ENCODE peak calls at places on chromosomes 13 and 19, in seven cellular contexts. T is neural progenitor cell, C is HCT116, U is OCI-LY7, Q is MM.1S, X is PC-3, H is PC-9. P is an unnamed sample. For H3K4me1, the result is how much of the 10 kb centered on the place peaks cover.

GRCh38 chr13:83881031-83881727 is 1.1 kb downstream of the SLITRK1 start:
- DNase-seq in X (no peak), T (peak), Q (no peak), H (no peak), C (no peak), U (no peak), P (no peak)

GRCh38 chr19:56142087-56142787 is 1.1 kb downstream of the ZNF444 start:
- DNase-seq in C (no peak), Q (no peak), X (peak), T (no peak), H (peak), U (no peak), P (no peak)

GRCh38 chr13:112899618-112900600 is 69.1 kb upstream of the MCF2L start:
- DNase-seq in Q (peak), U (no peak), C (no peak), H (no peak), T (no peak), X (no peak), P (no peak)

GRCh38 chr19:58555920-58556632 is 1.2 kb upstream of the CHMP2A start:
- DNase-seq in T (no peak), X (no peak), Q (no peak), C (no peak), H (no peak), U (no peak), P (no peak)

GRCh38 chr13:60286707-60287106 is 110.3 kb upstream of the TDRD3 start:
- DNase-seq in H (no peak), T (no peak), C (no peak), Q (no peak), X (no peak), U (no peak), P (no peak)

GRCh38 chr13:28048768-28049167 is 51.6 kb downstream of the FLT3 start:
- DNase-seq in U (no peak), Q (no peak), T (no peak), C (no peak), H (no peak), X (no peak), P (no peak)

GRCh38 chr19:15025237-15025636 is 24.0 kb upstream of the CASP14 start:
- DNase-seq in U (peak), X (peak), T (no peak), C (no peak), Q (no peak), H (no peak), P (no peak)

GRCh38 chr19:14162871-14163297 is 26.5 kb upstream of the ASF1B start:
- DNase-seq in Q (no peak), C (no peak), X (no peak), T (no peak), U (no peak), H (no peak), P (no peak)

GRCh38 chr19:42286349-42287016 is 15.4 kb upstream of the PRR19 start:
- DNase-seq in U (peak), T (no peak), Q (no peak), H (no peak), X (no peak), C (no peak), P (no peak)

GRCh38 chr13:110746443-110746842 is 32.9 kb downstream of the ING1 start:
- DNase-seq in C (no peak), T (no peak), H (no peak), U (no peak), Q (no peak), X (no peak), P (no peak)
- H2AFZ ChIP-seq in C (no peak), T (no peak), H (no peak), U (no peak), Q (no peak), X (no peak), P (no peak)

GRCh38 chr19:17949956-17950309 is 17.0 kb upstream of the KCNN1 start:
- DNase-seq in T (no peak), C (no peak), U (no peak), Q (no peak), H (no peak), X (peak), P (no peak)

GRCh38 chr19:17946965-17947784 is 14.4 kb downstream of the CCDC124 start:
- DNase-seq in C (no peak), U (no peak), Q (peak), T (no peak), H (no peak), X (no peak), P (no peak)

GRCh38 chr19:17948967-17949930 is 16.4 kb downstream of the CCDC124 start:
- DNase-seq in U (peak), C (no peak), H (no peak), X (no peak), T (peak), Q (no peak), P (no peak)

GRCh38 chr19:17947815-17948473 is 15.1 kb downstream of the CCDC124 start:
- DNase-seq in C (peak), Q (peak), X (peak), T (peak), H (peak), U (peak), P (peak)

GRCh38 chr19:17948474-17948966 is 15.7 kb downstream of the CCDC124 start:
- DNase-seq in X (no peak), H (no peak), Q (no peak), U (no peak), T (no peak), C (no peak), P (no peak)
- H3K4me1 ChIP-seq in X (under half), H (under half), Q (under half), U (under half), T (under half), C (half or more), P (under half)

GRCh38 chr19:54141356-54141755 is 3.8 kb downstream of the CNOT3 start:
- DNase-seq in X (no peak), U (no peak), H (no peak), Q (no peak), C (no peak), T (no peak), P (no peak)
- H3K4me2 ChIP-seq in X (no peak), U (no peak), H (no peak), Q (no peak), C (no peak), T (no peak), P (no peak)

DNA sequence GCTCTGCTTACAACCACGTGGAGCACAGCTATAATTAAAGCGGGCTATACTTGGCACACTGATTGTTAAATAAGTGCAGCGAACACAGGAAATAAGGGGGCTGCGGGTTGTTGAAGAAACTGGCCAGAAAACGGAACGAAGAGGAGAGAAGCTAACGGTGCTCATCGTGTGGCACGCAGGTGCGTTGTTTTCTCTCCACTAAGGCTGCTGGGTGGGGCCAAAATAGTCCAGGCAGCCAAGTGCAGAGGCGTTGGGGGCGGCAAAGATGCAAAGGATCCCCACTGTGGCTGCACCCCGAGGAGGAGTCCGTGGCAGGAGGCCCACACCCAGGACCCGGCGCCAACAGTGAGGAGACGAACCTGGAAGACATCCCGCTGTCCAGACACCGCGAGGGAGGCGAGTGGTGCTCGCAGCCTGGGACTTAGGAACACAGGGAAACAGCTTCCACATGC is 8.1 kb upstream of the ARL11 start:
- DNase-seq in X (no peak), H (no peak), Q (no peak), C (no peak), T (no peak), U (peak), P (no peak)
- H2AFZ ChIP-seq in X (no peak), H (no peak), Q (no peak), C (no peak), T (no peak), U (peak), P (no peak)

GRCh38 chr13:29849071-29849541 is 1.3 kb downstream of the UBL3 start:
- DNase-seq in X (peak), Q (peak), U (peak), T (peak), H (no peak), C (no peak), P (peak)

GRCh38 chr13:29847501-29847983 is 2.9 kb downstream of the UBL3 start:
- DNase-seq in X (peak), Q (no peak), C (no peak), T (peak), H (no peak), U (no peak), P (peak)

GRCh38 chr13:29844441-29844840 is 6.0 kb downstream of the UBL3 start:
- DNase-seq in H (no peak), X (no peak), C (no peak), U (no peak), Q (no peak), T (no peak), P (peak)

GRCh38 chr13:29845440-29846056 is 4.9 kb downstream of the UBL3 start:
- DNase-seq in X (peak), H (no peak), T (no peak), Q (no peak), U (peak), C (no peak), P (no peak)

GRCh38 chr13:29846475-29847256 is 3.8 kb downstream of the UBL3 start:
- DNase-seq in C (no peak), Q (no peak), X (no peak), H (no peak), T (no peak), U (no peak), P (no peak)
- H3K4me1 ChIP-seq in C (under half), Q (under half), X (under half), H (half or more), T (under half), U (under half), P (under half)

DNA sequence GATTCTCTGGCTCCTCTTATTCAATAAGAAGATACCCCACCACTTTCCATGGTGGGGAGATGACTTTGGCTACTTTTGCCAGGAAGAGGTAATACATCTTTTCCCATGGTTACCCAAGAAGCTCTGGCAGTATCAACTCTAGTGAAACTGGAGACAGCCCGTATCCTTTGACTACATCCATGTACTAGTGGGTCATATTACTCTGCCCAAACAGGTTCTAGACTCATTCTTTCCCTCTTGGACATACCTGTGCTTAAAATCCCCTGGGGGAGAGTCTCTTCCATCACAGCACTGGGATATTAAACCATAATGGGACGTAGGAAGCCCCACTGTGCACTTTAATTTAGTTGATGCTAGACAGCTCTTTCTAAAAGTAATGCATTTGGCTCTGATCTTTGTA is 144.7 kb upstream of the KLF12 start:
- DNase-seq in H (no peak), X (peak), U (no peak), T (no peak), C (no peak), Q (no peak), P (no peak)
- H3K4me2 ChIP-seq in H (no peak), X (no peak), U (no peak), T (no peak), C (no peak), Q (no peak), P (no peak)

GRCh38 chr19:2385053-2385721 is 25.1 kb downstream of the TMPRSS9 start:
- DNase-seq in H (peak), T (peak), C (peak), X (peak), U (peak), Q (no peak), P (peak)
- H2AFZ ChIP-seq in H (peak), T (no peak), C (peak), X (peak), U (no peak), Q (no peak), P (peak)